ENCODE peak calls at places on chromosomes 1 and 21, in four cellular contexts. One of them, this sample, is unnamed.

GRCh38 chr1:40363721-40364120 is 9.8 kb upstream of the SMAP2 start:
- DNase-seq in effector memory CD4-positive, alpha-beta T cell: no peak
- DNase-seq in adrenal gland: no peak
- DNase-seq in H54: no peak
- DNase-seq in this sample: no peak

GRCh38 chr1:229298420-229298819 is 27.5 kb downstream of the RAB4A start:
- DNase-seq in H54: no peak
- DNase-seq in adrenal gland: no peak
- DNase-seq in effector memory CD4-positive, alpha-beta T cell: no peak
- DNase-seq in this sample: no peak

GRCh38 chr1:161206411-161207140 is 4.4 kb downstream of the NDUFS2 start:
- DNase-seq in H54: no peak
- DNase-seq in adrenal gland: peak
- DNase-seq in effector memory CD4-positive, alpha-beta T cell: no peak
- DNase-seq in this sample: no peak

GRCh38 chr1:2108213-2108876 is 58.1 kb downstream of the PRKCZ start:
- DNase-seq in effector memory CD4-positive, alpha-beta T cell: no peak
- DNase-seq in H54: peak
- DNase-seq in adrenal gland: no peak
- DNase-seq in this sample: peak

GRCh38 chr1:107795471-107795870 is 169.5 kb downstream of the VAV3 start:
- DNase-seq in H54: no peak
- DNase-seq in effector memory CD4-positive, alpha-beta T cell: no peak
- DNase-seq in adrenal gland: no peak
- DNase-seq in this sample: no peak

GRCh38 chr1:160576430-160576829 is 2.9 kb downstream of the CD84 start:
- DNase-seq in H54: no peak
- DNase-seq in adrenal gland: no peak
- DNase-seq in effector memory CD4-positive, alpha-beta T cell: no peak
- DNase-seq in this sample: no peak

GRCh38 chr21:35705237-35705887 is 355.0 kb downstream of the SETD4 start:
- DNase-seq in H54: no peak
- DNase-seq in effector memory CD4-positive, alpha-beta T cell: no peak
- DNase-seq in adrenal gland: no peak
- DNase-seq in this sample: no peak

GRCh38 chr21:31630062-31630711 is 29.3 kb upstream of the SOD1 start:
- DNase-seq in adrenal gland: peak
- DNase-seq in effector memory CD4-positive, alpha-beta T cell: no peak
- DNase-seq in H54: no peak
- DNase-seq in this sample: no peak

GRCh38 chr1:8373547-8374270 is 55.8 kb downstream of the SLC45A1 start:
- DNase-seq in effector memory CD4-positive, alpha-beta T cell: no peak
- DNase-seq in adrenal gland: peak
- DNase-seq in H54: no peak
- DNase-seq in this sample: no peak

GRCh38 chr21:39107739-39108138 is 75.5 kb downstream of the PSMG1 start:
- DNase-seq in effector memory CD4-positive, alpha-beta T cell: no peak
- DNase-seq in adrenal gland: no peak
- DNase-seq in H54: no peak
- DNase-seq in this sample: no peak

GRCh38 chr1:200979574-200980451 is 43.7 kb downstream of the KIF21B start:
- DNase-seq in effector memory CD4-positive, alpha-beta T cell: peak
- DNase-seq in adrenal gland: no peak
- DNase-seq in H54: peak
- DNase-seq in this sample: no peak

GRCh38 chr1:217332426-217333065 is 298.3 kb downstream of the GPATCH2 start:
- DNase-seq in H54: no peak
- DNase-seq in effector memory CD4-positive, alpha-beta T cell: no peak
- DNase-seq in adrenal gland: peak
- DNase-seq in this sample: no peak

GRCh38 chr1:116825735-116826438 is 71.7 kb downstream of the CD2 start:
- DNase-seq in effector memory CD4-positive, alpha-beta T cell: no peak
- DNase-seq in H54: no peak
- DNase-seq in adrenal gland: no peak
- DNase-seq in this sample: no peak

GRCh38 chr1:230384380-230385172 is 41.6 kb downstream of the PGBD5 start:
- DNase-seq in H54: no peak
- DNase-seq in adrenal gland: no peak
- DNase-seq in effector memory CD4-positive, alpha-beta T cell: no peak
- DNase-seq in this sample: no peak

GRCh38 chr1:67570473-67571143 is 114.4 kb upstream of the GADD45A start:
- DNase-seq in effector memory CD4-positive, alpha-beta T cell: no peak
- DNase-seq in adrenal gland: peak
- DNase-seq in H54: peak
- DNase-seq in this sample: no peak

GRCh38 chr1:228210076-228210651 is 2.3 kb downstream of the OBSCN start:
- DNase-seq in adrenal gland: no peak
- DNase-seq in effector memory CD4-positive, alpha-beta T cell: no peak
- DNase-seq in H54: peak
- DNase-seq in this sample: no peak

GRCh38 chr1:230878584-230878975 is 10.3 kb upstream of the C1orf198 start:
- DNase-seq in adrenal gland: peak
- DNase-seq in H54: no peak
- DNase-seq in effector memory CD4-positive, alpha-beta T cell: no peak
- DNase-seq in this sample: no peak

GRCh38 chr1:40919475-40920011 is 57.4 kb upstream of the CITED4 start:
- DNase-seq in effector memory CD4-positive, alpha-beta T cell: no peak
- DNase-seq in H54: no peak
- DNase-seq in adrenal gland: no peak
- DNase-seq in this sample: peak

GRCh38 chr21:17388226-17388625 is 124.6 kb upstream of the CXADR start:
- DNase-seq in adrenal gland: peak
- DNase-seq in effector memory CD4-positive, alpha-beta T cell: no peak
- DNase-seq in H54: no peak
- DNase-seq in this sample: no peak

GRCh38 chr1:3632298-3632697 is 7.5 kb downstream of the TPRG1L start:
- DNase-seq in adrenal gland: no peak
- DNase-seq in effector memory CD4-positive, alpha-beta T cell: no peak
- DNase-seq in H54: no peak
- DNase-seq in this sample: no peak

GRCh38 chr1:151373196-151373595 is 691 bp upstream of the SELENBP1 start:
- DNase-seq in H54: no peak
- DNase-seq in effector memory CD4-positive, alpha-beta T cell: no peak
- DNase-seq in adrenal gland: no peak
- DNase-seq in this sample: no peak

GRCh38 chr1:87226341-87226760 is 102.3 kb upstream of the LMO4 start:
- DNase-seq in H54: peak
- DNase-seq in adrenal gland: peak
- DNase-seq in effector memory CD4-positive, alpha-beta T cell: no peak
- DNase-seq in this sample: no peak

GRCh38 chr21:42748620-42749176 is 95.3 kb downstream of the PDE9A start:
- DNase-seq in effector memory CD4-positive, alpha-beta T cell: no peak
- DNase-seq in H54: no peak
- DNase-seq in adrenal gland: no peak
- DNase-seq in this sample: no peak

GRCh38 chr1:171087896-171088295 is 2.8 kb upstream of the FMO3 start:
- DNase-seq in adrenal gland: no peak
- DNase-seq in H54: no peak
- DNase-seq in effector memory CD4-positive, alpha-beta T cell: no peak
- DNase-seq in this sample: no peak

This sample was measured in hypothalamus.